ENCODE peak calls at places on chromosomes 11 and 22, in ten cellular contexts. One of them, this sample, is unnamed. For H3K4me1 and H3K9me3, the result is how much of the 10 kb centered on the place peaks cover.

GRCh38 chr11:35838071-35838470 is 105.8 kb upstream of the LDLRAD3 start:
- DNase-seq in IMR-90: no peak
- DNase-seq in left lung: no peak
- DNase-seq in upper lobe of left lung: no peak
- DNase-seq in stomach: no peak
- DNase-seq in suprapubic skin: no peak
- DNase-seq in Peyer's patch: no peak
- DNase-seq in right lobe of liver: no peak
- DNase-seq in lung: no peak
- DNase-seq in PC-3: no peak
- DNase-seq in this sample: no peak

GRCh38 chr11:125167954-125168821 is 3.6 kb downstream of the PKNOX2 start:
- DNase-seq in IMR-90: peak
- DNase-seq in left lung: no peak
- DNase-seq in upper lobe of left lung: no peak
- DNase-seq in stomach: peak
- DNase-seq in suprapubic skin: no peak
- DNase-seq in Peyer's patch: peak
- DNase-seq in right lobe of liver: no peak
- DNase-seq in lung: no peak
- DNase-seq in PC-3: no peak
- DNase-seq in this sample: peak

GRCh38 chr11:93329936-93330445 is 551 bp upstream of the DEUP1 start:
- DNase-seq in IMR-90: no peak
- DNase-seq in left lung: no peak
- DNase-seq in upper lobe of left lung: no peak
- DNase-seq in stomach: no peak
- DNase-seq in suprapubic skin: no peak
- DNase-seq in Peyer's patch: no peak
- DNase-seq in right lobe of liver: no peak
- DNase-seq in lung: no peak
- DNase-seq in PC-3: no peak
- DNase-seq in this sample: peak

GRCh38 chr22:27911329-27911728 is 7.7 kb downstream of the PITPNB start:
- DNase-seq in IMR-90: no peak
- DNase-seq in left lung: no peak
- DNase-seq in upper lobe of left lung: no peak
- DNase-seq in stomach: no peak
- DNase-seq in suprapubic skin: no peak
- DNase-seq in Peyer's patch: no peak
- DNase-seq in right lobe of liver: no peak
- DNase-seq in lung: no peak
- DNase-seq in PC-3: no peak
- DNase-seq in this sample: no peak

GRCh38 chr22:44968736-44969135 is 41.1 kb downstream of the PHF21B start:
- DNase-seq in IMR-90: no peak
- DNase-seq in left lung: no peak
- DNase-seq in upper lobe of left lung: no peak
- DNase-seq in stomach: no peak
- DNase-seq in suprapubic skin: no peak
- DNase-seq in Peyer's patch: no peak
- DNase-seq in right lobe of liver: no peak
- DNase-seq in lung: no peak
- DNase-seq in PC-3: peak
- DNase-seq in this sample: no peak

GRCh38 chr11:118079507-118079906 is 2.6 kb downstream of the TMPRSS4 start:
- DNase-seq in IMR-90: no peak
- DNase-seq in left lung: no peak
- DNase-seq in upper lobe of left lung: no peak
- DNase-seq in stomach: no peak
- DNase-seq in suprapubic skin: no peak
- DNase-seq in Peyer's patch: peak
- DNase-seq in right lobe of liver: no peak
- DNase-seq in lung: no peak
- DNase-seq in PC-3: no peak
- DNase-seq in this sample: no peak

GRCh38 chr11:30143098-30143705 is 87.6 kb upstream of the FSHB start:
- DNase-seq in IMR-90: peak
- DNase-seq in left lung: no peak
- DNase-seq in upper lobe of left lung: no peak
- DNase-seq in stomach: no peak
- DNase-seq in suprapubic skin: no peak
- DNase-seq in Peyer's patch: no peak
- DNase-seq in right lobe of liver: no peak
- DNase-seq in lung: no peak
- DNase-seq in PC-3: peak
- DNase-seq in this sample: no peak

GRCh38 chr11:24391165-24391564 is 105.7 kb upstream of the LUZP2 start:
- DNase-seq in IMR-90: peak
- DNase-seq in left lung: no peak
- DNase-seq in upper lobe of left lung: no peak
- DNase-seq in stomach: no peak
- DNase-seq in suprapubic skin: no peak
- DNase-seq in Peyer's patch: no peak
- DNase-seq in right lobe of liver: no peak
- DNase-seq in lung: no peak
- DNase-seq in PC-3: peak
- DNase-seq in this sample: no peak

GRCh38 chr11:83051760-83052671 is 19.7 kb downstream of the RAB30 start:
- DNase-seq in IMR-90: peak
- DNase-seq in left lung: no peak
- DNase-seq in upper lobe of left lung: no peak
- DNase-seq in stomach: no peak
- DNase-seq in suprapubic skin: no peak
- DNase-seq in Peyer's patch: no peak
- DNase-seq in right lobe of liver: no peak
- DNase-seq in lung: no peak
- DNase-seq in PC-3: peak
- DNase-seq in this sample: peak

GRCh38 chr11:83042966-83043711 is 28.6 kb downstream of the RAB30 start:
- DNase-seq in IMR-90: no peak
- DNase-seq in left lung: no peak
- DNase-seq in upper lobe of left lung: no peak
- DNase-seq in stomach: no peak
- DNase-seq in suprapubic skin: no peak
- DNase-seq in Peyer's patch: no peak
- DNase-seq in right lobe of liver: no peak
- DNase-seq in lung: no peak
- DNase-seq in PC-3: no peak
- DNase-seq in this sample: no peak

GRCh38 chr11:83046626-83047172 is 25.0 kb downstream of the RAB30 start:
- DNase-seq in IMR-90: peak
- DNase-seq in left lung: no peak
- DNase-seq in upper lobe of left lung: no peak
- DNase-seq in stomach: no peak
- DNase-seq in suprapubic skin: no peak
- DNase-seq in Peyer's patch: no peak
- DNase-seq in right lobe of liver: no peak
- DNase-seq in lung: no peak
- DNase-seq in PC-3: no peak
- DNase-seq in this sample: no peak

GRCh38 chr11:83044958-83045712 is 26.6 kb downstream of the RAB30 start:
- DNase-seq in IMR-90: peak
- DNase-seq in left lung: no peak
- DNase-seq in upper lobe of left lung: no peak
- DNase-seq in stomach: no peak
- DNase-seq in suprapubic skin: no peak
- DNase-seq in Peyer's patch: no peak
- DNase-seq in right lobe of liver: no peak
- DNase-seq in lung: no peak
- DNase-seq in PC-3: peak
- DNase-seq in this sample: no peak

GRCh38 chr11:83047515-83048225 is 24.0 kb downstream of the RAB30 start:
- DNase-seq in IMR-90: peak
- DNase-seq in left lung: no peak
- DNase-seq in upper lobe of left lung: no peak
- DNase-seq in stomach: no peak
- DNase-seq in suprapubic skin: no peak
- DNase-seq in Peyer's patch: no peak
- DNase-seq in right lobe of liver: no peak
- DNase-seq in lung: no peak
- DNase-seq in PC-3: no peak
- DNase-seq in this sample: no peak
- H3K4me1 ChIP-seq in IMR-90: under half
- H3K4me1 ChIP-seq in left lung: under half
- H3K4me1 ChIP-seq in upper lobe of left lung: under half
- H3K4me1 ChIP-seq in stomach: under half
- H3K4me1 ChIP-seq in suprapubic skin: under half
- H3K4me1 ChIP-seq in Peyer's patch: under half
- H3K4me1 ChIP-seq in right lobe of liver: under half
- H3K4me1 ChIP-seq in lung: under half
- H3K4me1 ChIP-seq in PC-3: half or more
- H3K4me1 ChIP-seq in this sample: under half

GRCh38 chr11:97722721-97723120 is 1298.0 kb upstream of the CNTN5 start:
- DNase-seq in IMR-90: no peak
- DNase-seq in left lung: no peak
- DNase-seq in upper lobe of left lung: no peak
- DNase-seq in stomach: no peak
- DNase-seq in suprapubic skin: no peak
- DNase-seq in Peyer's patch: no peak
- DNase-seq in right lobe of liver: peak
- DNase-seq in lung: no peak
- DNase-seq in PC-3: no peak
- DNase-seq in this sample: no peak
- H3K9me3 ChIP-seq in IMR-90: under half
- H3K9me3 ChIP-seq in left lung: under half
- H3K9me3 ChIP-seq in upper lobe of left lung: under half
- H3K9me3 ChIP-seq in stomach: under half
- H3K9me3 ChIP-seq in suprapubic skin: under half
- H3K9me3 ChIP-seq in Peyer's patch: under half
- H3K9me3 ChIP-seq in right lobe of liver: under half
- H3K9me3 ChIP-seq in lung: under half
- H3K9me3 ChIP-seq in PC-3: under half
- H3K9me3 ChIP-seq in this sample: under half

GRCh38 chr11:6608726-6609501 is 3.1 kb downstream of the TAF10 start:
- DNase-seq in IMR-90: no peak
- DNase-seq in left lung: no peak
- DNase-seq in upper lobe of left lung: no peak
- DNase-seq in stomach: no peak
- DNase-seq in suprapubic skin: no peak
- DNase-seq in Peyer's patch: no peak
- DNase-seq in right lobe of liver: no peak
- DNase-seq in lung: peak
- DNase-seq in PC-3: no peak
- DNase-seq in this sample: no peak

GRCh38 chr11:6608011-6608410 is 4.0 kb downstream of the TAF10 start:
- DNase-seq in IMR-90: no peak
- DNase-seq in left lung: no peak
- DNase-seq in upper lobe of left lung: no peak
- DNase-seq in stomach: no peak
- DNase-seq in suprapubic skin: no peak
- DNase-seq in Peyer's patch: no peak
- DNase-seq in right lobe of liver: no peak
- DNase-seq in lung: peak
- DNase-seq in PC-3: no peak
- DNase-seq in this sample: peak

GRCh38 chr11:6611092-6612007 is 666 bp downstream of the TAF10 start:
- DNase-seq in IMR-90: peak
- DNase-seq in left lung: peak
- DNase-seq in upper lobe of left lung: no peak
- DNase-seq in stomach: no peak
- DNase-seq in suprapubic skin: peak
- DNase-seq in Peyer's patch: no peak
- DNase-seq in right lobe of liver: peak
- DNase-seq in lung: peak
- DNase-seq in PC-3: no peak
- DNase-seq in this sample: peak

GRCh38 chr11:6610591-6610990 is 1.4 kb downstream of the TAF10 start:
- DNase-seq in IMR-90: no peak
- DNase-seq in left lung: no peak
- DNase-seq in upper lobe of left lung: no peak
- DNase-seq in stomach: no peak
- DNase-seq in suprapubic skin: no peak
- DNase-seq in Peyer's patch: no peak
- DNase-seq in right lobe of liver: peak
- DNase-seq in lung: no peak
- DNase-seq in PC-3: no peak
- DNase-seq in this sample: no peak

DNA sequence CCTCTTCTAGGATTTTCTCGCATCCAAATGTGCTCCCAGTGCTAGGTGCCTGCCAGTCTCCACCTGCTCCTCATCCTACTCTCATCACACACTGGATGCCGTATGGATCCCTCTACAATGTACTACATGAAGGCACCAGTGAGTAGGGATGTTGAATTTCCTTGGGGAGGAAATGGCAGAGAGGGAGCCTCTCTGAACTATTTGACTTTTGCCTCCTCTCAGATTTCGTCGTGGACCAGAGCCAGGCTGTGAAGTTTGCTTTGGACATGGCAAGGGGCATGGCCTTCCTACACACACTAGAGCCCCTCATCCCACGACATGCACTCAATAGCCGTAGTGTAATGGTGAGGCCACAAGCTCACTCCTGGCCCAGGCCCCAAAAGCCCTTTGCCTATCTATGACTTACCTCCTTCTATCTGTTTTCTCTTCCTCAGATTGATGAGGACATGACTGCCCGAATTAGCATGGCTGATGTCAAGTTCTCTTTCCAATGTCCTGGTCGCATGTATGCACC is 2.5 kb downstream of the TAF10 start:
- DNase-seq in IMR-90: no peak
- DNase-seq in left lung: no peak
- DNase-seq in upper lobe of left lung: no peak
- DNase-seq in stomach: no peak
- DNase-seq in suprapubic skin: no peak
- DNase-seq in Peyer's patch: no peak
- DNase-seq in right lobe of liver: no peak
- DNase-seq in lung: no peak
- DNase-seq in PC-3: no peak
- DNase-seq in this sample: no peak
- H3K4me1 ChIP-seq in IMR-90: under half
- H3K4me1 ChIP-seq in left lung: under half
- H3K4me1 ChIP-seq in upper lobe of left lung: half or more
- H3K4me1 ChIP-seq in stomach: half or more
- H3K4me1 ChIP-seq in suprapubic skin: half or more
- H3K4me1 ChIP-seq in Peyer's patch: half or more
- H3K4me1 ChIP-seq in right lobe of liver: under half
- H3K4me1 ChIP-seq in lung: under half
- H3K4me1 ChIP-seq in PC-3: under half
- H3K4me1 ChIP-seq in this sample: under half

GRCh38 chr11:55673860-55674259 is 11.9 kb downstream of the OR4C6 start:
- DNase-seq in IMR-90: no peak
- DNase-seq in left lung: no peak
- DNase-seq in upper lobe of left lung: no peak
- DNase-seq in stomach: no peak
- DNase-seq in suprapubic skin: no peak
- DNase-seq in Peyer's patch: no peak
- DNase-seq in right lobe of liver: no peak
- DNase-seq in lung: no peak
- DNase-seq in PC-3: no peak
- DNase-seq in this sample: no peak
- H3K9me3 ChIP-seq in IMR-90: under half
- H3K9me3 ChIP-seq in left lung: under half
- H3K9me3 ChIP-seq in upper lobe of left lung: under half
- H3K9me3 ChIP-seq in stomach: under half
- H3K9me3 ChIP-seq in suprapubic skin: under half
- H3K9me3 ChIP-seq in Peyer's patch: under half
- H3K9me3 ChIP-seq in right lobe of liver: under half
- H3K9me3 ChIP-seq in lung: under half
- H3K9me3 ChIP-seq in PC-3: under half
- H3K9me3 ChIP-seq in this sample: under half

This sample was measured in pancreas.